ENCODE peak calls at places on chromosomes 16 and 17, in six cellular contexts. One of them, this sample, is unnamed.

GRCh38 chr16:10827691-10828341 is 9.2 kb upstream of the TVP23A start:
- DNase-seq in left ventricle myocardium superior: peak; percentile 89
- DNase-seq in NCI-H510A treated with DMSO at 0.1 percent for 48 hours: no peak
- DNase-seq in NCI-H774: no peak
- DNase-seq in SHP77: no peak
- DNase-seq in KBM-7: no peak
- DNase-seq in this sample: no peak

GRCh38 chr16:89534147-89534788 is 26.1 kb downstream of the SPG7 start:
- DNase-seq in left ventricle myocardium superior: no peak
- DNase-seq in NCI-H510A treated with DMSO at 0.1 percent for 48 hours: no peak
- DNase-seq in KBM-7: peak; percentile 94
- DNase-seq in NCI-H774: no peak
- DNase-seq in SHP77: no peak
- DNase-seq in this sample: no peak

GRCh38 chr17:80116276-80116922 is 15.0 kb downstream of the GAA start:
- DNase-seq in left ventricle myocardium superior: no peak
- DNase-seq in KBM-7: no peak
- DNase-seq in NCI-H774: no peak
- DNase-seq in SHP77: no peak
- DNase-seq in NCI-H510A treated with DMSO at 0.1 percent for 48 hours: no peak
- DNase-seq in this sample: no peak

GRCh38 chr17:46719889-46720288 is 98.6 kb downstream of the WNT3 start:
- DNase-seq in KBM-7: no peak
- DNase-seq in NCI-H510A treated with DMSO at 0.1 percent for 48 hours: no peak
- DNase-seq in SHP77: no peak
- DNase-seq in NCI-H774: no peak
- DNase-seq in left ventricle myocardium superior: no peak
- DNase-seq in this sample: no peak

GRCh38 chr17:1003972-1004768 is 7.2 kb downstream of the TIMM22 start:
- DNase-seq in NCI-H774: no peak
- DNase-seq in NCI-H510A treated with DMSO at 0.1 percent for 48 hours: no peak
- DNase-seq in SHP77: no peak
- DNase-seq in left ventricle myocardium superior: peak; percentile 31
- DNase-seq in KBM-7: no peak
- DNase-seq in this sample: no peak

GRCh38 chr16:20910781-20911321 is 10.3 kb downstream of the LYRM1 start:
- DNase-seq in KBM-7: peak; percentile 89
- DNase-seq in SHP77: no peak
- DNase-seq in left ventricle myocardium superior: no peak
- DNase-seq in NCI-H774: no peak
- DNase-seq in NCI-H510A treated with DMSO at 0.1 percent for 48 hours: no peak
- DNase-seq in this sample: no peak

GRCh38 chr17:74192950-74193781 is 10.3 kb upstream of the RPL38 start:
- DNase-seq in left ventricle myocardium superior: peak; percentile 68
- DNase-seq in NCI-H774: peak; percentile 86
- DNase-seq in SHP77: peak; percentile 84
- DNase-seq in KBM-7: peak; percentile 37
- DNase-seq in NCI-H510A treated with DMSO at 0.1 percent for 48 hours: peak; percentile 88
- DNase-seq in this sample: peak; percentile 42

GRCh38 chr17:77507116-77507885 is 366.5 kb downstream of the SEC14L1 start:
- DNase-seq in SHP77: no peak
- DNase-seq in KBM-7: no peak
- DNase-seq in NCI-H510A treated with DMSO at 0.1 percent for 48 hours: peak; percentile 29
- DNase-seq in left ventricle myocardium superior: no peak
- DNase-seq in NCI-H774: no peak
- DNase-seq in this sample: no peak

GRCh38 chr17:72666519-72666874 is 426.0 kb downstream of the SLC39A11 start:
- DNase-seq in NCI-H774: peak; percentile 8
- DNase-seq in KBM-7: no peak
- DNase-seq in left ventricle myocardium superior: no peak
- DNase-seq in NCI-H510A treated with DMSO at 0.1 percent for 48 hours: peak; percentile 21
- DNase-seq in SHP77: no peak
- DNase-seq in this sample: no peak

GRCh38 chr17:60049936-60050335 is 28.8 kb downstream of the HEATR6 start:
- DNase-seq in KBM-7: no peak
- DNase-seq in NCI-H510A treated with DMSO at 0.1 percent for 48 hours: no peak
- DNase-seq in NCI-H774: no peak
- DNase-seq in SHP77: no peak
- DNase-seq in left ventricle myocardium superior: no peak
- DNase-seq in this sample: no peak

GRCh38 chr16:21336231-21336630 is 58.1 kb upstream of the CRYM start:
- DNase-seq in KBM-7: no peak
- DNase-seq in left ventricle myocardium superior: no peak
- DNase-seq in SHP77: no peak
- DNase-seq in NCI-H774: no peak
- DNase-seq in NCI-H510A treated with DMSO at 0.1 percent for 48 hours: no peak
- DNase-seq in this sample: no peak

GRCh38 chr16:14088155-14088753 is 17.1 kb downstream of the MRTFB start:
- DNase-seq in KBM-7: no peak
- DNase-seq in NCI-H510A treated with DMSO at 0.1 percent for 48 hours: no peak
- DNase-seq in SHP77: no peak
- DNase-seq in left ventricle myocardium superior: peak; percentile 50
- DNase-seq in NCI-H774: peak; percentile 19
- DNase-seq in this sample: no peak